ENCODE peak calls at places on chromosomes 16 and 17, in four cellular contexts. Z is WTC11, D is K562, R is HepG2. V is an unnamed sample.
A peak's percentile ranks its signal among the peaks of the same experiment; 100 is the strongest.

GRCh38 chr17:73192219-73192893 is 499 bp upstream of the COG1 start:
- DNase-seq in Z (peak; percentile 67), D (peak; percentile 82), R (peak; percentile 71), V (no peak)

GRCh38 chr17:32732296-32732642 is 144.7 kb downstream of the MYO1D start:
- DNase-seq in Z (no peak), D (no peak), R (no peak), V (no peak)

GRCh38 chr17:39781814-39782213 is 44.1 kb downstream of the GRB7 start:
- DNase-seq in Z (no peak), D (no peak), R (no peak), V (no peak)

GRCh38 chr16:85142771-85143211 is 30.5 kb upstream of the CIBAR2 start:
- DNase-seq in Z (no peak), D (no peak), R (no peak), V (no peak)

GRCh38 chr17:64185101-64185500 is 55.2 kb upstream of the ERN1 start:
- DNase-seq in Z (no peak), D (no peak), R (no peak), V (no peak)

GRCh38 chr16:89093602-89094251 is at the start of gene ACSF3:
- DNase-seq in Z (peak; percentile 48), D (peak; percentile 92), R (no peak), V (no peak)

GRCh38 chr17:6894206-6894528 is 62.6 kb upstream of the TEKT1 start:
- DNase-seq in Z (peak; percentile 87), D (no peak), R (no peak), V (no peak)

GRCh38 chr16:50709061-50709695 is 15.8 kb downstream of the NOD2 start:
- DNase-seq in Z (no peak), D (no peak), R (no peak), V (no peak)

GRCh38 chr17:52148969-52149351 is 9.6 kb downstream of the CA10 start:
- DNase-seq in Z (no peak), D (no peak), R (no peak), V (no peak)

GRCh38 chr16:52474679-52475078 is 72.3 kb downstream of the TOX3 start:
- DNase-seq in Z (no peak), D (no peak), R (no peak), V (no peak)

GRCh38 chr17:82804442-82805191 is 35.2 kb downstream of the ZNF750 start:
- DNase-seq in Z (no peak), D (no peak), R (no peak), V (no peak)

GRCh38 chr17:57946798-57947358 is 8.3 kb downstream of the CUEDC1 start:
- DNase-seq in Z (no peak), D (no peak), R (peak; percentile 80), V (peak; percentile 73)

GRCh38 chr17:47941998-47942490 is 673 bp downstream of the PNPO start:
- DNase-seq in Z (no peak), D (no peak), R (peak; percentile 71), V (no peak)

GRCh38 chr17:41972571-41973411 is 6.2 kb downstream of the CNP start:
- DNase-seq in Z (no peak), D (no peak), R (no peak), V (no peak)

DNA sequence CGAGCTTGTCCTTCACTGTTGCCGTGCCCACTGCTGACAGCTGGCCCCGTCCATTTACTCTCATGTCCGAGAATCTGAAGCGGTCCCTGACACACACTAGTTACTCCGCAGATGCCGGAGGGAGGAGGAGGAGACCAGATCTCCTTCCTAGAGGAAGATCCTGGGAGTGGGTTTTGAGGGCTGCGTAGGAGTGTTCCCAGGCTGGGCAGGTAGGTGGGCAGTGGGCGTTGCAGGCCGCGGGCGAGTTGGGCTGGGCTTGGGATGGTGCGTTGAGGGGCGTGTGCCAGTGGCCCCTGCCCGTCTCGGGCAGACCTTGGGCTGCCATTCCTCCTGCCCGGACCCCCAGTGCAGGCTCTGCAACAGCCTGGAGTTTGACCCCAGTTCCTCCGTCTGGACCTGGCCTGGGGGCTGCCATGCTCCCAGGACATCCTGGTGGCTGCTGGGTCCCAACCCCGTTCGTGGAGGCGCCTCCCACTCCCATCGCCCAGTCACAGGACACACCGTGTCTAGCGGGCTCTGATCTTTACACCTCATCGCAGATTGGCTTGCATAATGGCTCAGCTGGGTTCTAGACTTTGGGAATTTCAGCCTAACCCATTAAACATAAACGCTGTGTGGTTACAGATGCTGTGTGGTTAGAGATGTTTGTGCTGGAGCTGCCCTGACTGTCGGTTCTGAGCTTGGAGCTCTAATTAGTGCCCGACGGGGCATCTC is 22.8 kb downstream of the CACNA1H start:
- DNase-seq in Z (no peak), D (no peak), R (peak; percentile 43), V (no peak)
- TF ChIP-seq SP1 in Z (no peak), D (no peak), R (no peak), V (no peak)

GRCh38 chr16:31899505-31899904 is 25.9 kb downstream of the ZNF267 start:
- DNase-seq in Z (no peak), D (no peak), R (no peak), V (no peak)
- TF ChIP-seq ESRRA in Z (no peak), D (no peak), R (no peak), V (no peak)

GRCh38 chr17:3719265-3719664 is 4.4 kb upstream of the HASPIN start:
- DNase-seq in Z (no peak), D (no peak), R (no peak), V (no peak)

GRCh38 chr17:3718251-3718650 is 5.5 kb upstream of the HASPIN start:
- DNase-seq in Z (no peak), D (no peak), R (no peak), V (no peak)

GRCh38 chr17:3710951-3711383 is 12.7 kb upstream of the HASPIN start:
- DNase-seq in Z (no peak), D (no peak), R (no peak), V (peak; percentile 100)

GRCh38 chr17:3712811-3713463 is 10.8 kb upstream of the HASPIN start:
- DNase-seq in Z (no peak), D (no peak), R (no peak), V (peak; percentile 37)

DNA sequence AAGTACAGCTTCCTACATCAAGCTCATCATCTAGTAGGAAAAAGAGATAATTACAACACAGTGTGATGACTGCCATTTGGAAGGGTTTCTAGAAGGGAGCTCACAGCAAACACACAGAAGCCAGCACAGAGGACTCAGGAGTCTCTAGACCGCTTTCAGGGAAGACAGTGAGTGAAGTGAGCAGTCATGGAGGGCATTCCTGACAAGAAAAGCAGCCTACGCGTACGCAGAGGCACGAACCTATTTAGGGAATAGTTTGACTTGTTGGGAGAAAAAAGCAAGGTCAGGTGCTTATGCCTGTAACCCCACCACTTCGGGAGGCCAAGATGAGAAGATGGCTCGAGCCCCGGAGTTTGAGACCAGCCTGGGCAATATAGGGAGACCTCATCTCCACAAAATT is 8.4 kb upstream of the HASPIN start:
- DNase-seq in Z (no peak), D (no peak), R (no peak), V (no peak)
- TF ChIP-seq SP1 in Z (no peak), D (no peak), R (no peak), V (no peak)

GRCh38 chr16:21256636-21257035 is 21.5 kb downstream of the CRYM start:
- DNase-seq in Z (no peak), D (no peak), R (no peak), V (no peak)

GRCh38 chr16:21250072-21250923 is 16.8 kb downstream of the ANKS4B start:
- DNase-seq in Z (no peak), D (no peak), R (no peak), V (no peak)

GRCh38 chr16:21257284-21257683 is 20.8 kb downstream of the CRYM start:
- DNase-seq in Z (no peak), D (no peak), R (no peak), V (no peak)

DNA sequence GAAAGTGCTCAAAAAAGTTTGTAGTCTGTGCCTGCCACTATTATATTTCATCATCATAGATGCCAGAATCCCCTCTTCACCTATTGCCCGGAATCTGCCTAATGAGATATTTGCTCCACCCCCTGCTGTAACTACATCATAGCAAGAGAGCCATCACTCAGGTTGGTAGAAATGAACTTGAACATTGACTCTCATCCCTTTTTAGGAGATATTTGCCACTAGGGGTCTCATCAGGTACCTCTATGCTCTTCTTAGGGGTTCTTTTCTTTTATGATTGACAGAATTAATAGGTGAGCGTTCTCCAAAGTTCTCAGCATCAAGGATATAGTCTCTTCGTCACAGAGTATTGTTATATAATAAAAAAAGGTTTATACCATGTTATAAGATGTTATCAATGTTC is 20.0 kb downstream of the ANKS4B start:
- DNase-seq in Z (no peak), D (peak; percentile 34), R (peak; percentile 37), V (no peak)
- TF ChIP-seq ESRRA in Z (no peak), D (no peak), R (no peak), V (no peak)

GRCh38 chr16:55030944-55031343 is 100.3 kb downstream of the IRX5 start:
- DNase-seq in Z (no peak), D (no peak), R (no peak), V (no peak)
- TF ChIP-seq SP1 in Z (no peak), D (no peak), R (no peak), V (no peak)

GRCh38 chr17:61475726-61476125 is 23.5 kb downstream of the TBX4 start:
- DNase-seq in Z (no peak), D (no peak), R (no peak), V (no peak)
- TF ChIP-seq ESRRA in Z (no peak), D (no peak), R (no peak), V (no peak)

GRCh38 chr16:82582971-82583370 is 43.8 kb upstream of the CDH13 start:
- DNase-seq in Z (no peak), D (no peak), R (no peak), V (no peak)
- TF ChIP-seq SP1 in Z (no peak), D (no peak), R (no peak), V (no peak)

DNA sequence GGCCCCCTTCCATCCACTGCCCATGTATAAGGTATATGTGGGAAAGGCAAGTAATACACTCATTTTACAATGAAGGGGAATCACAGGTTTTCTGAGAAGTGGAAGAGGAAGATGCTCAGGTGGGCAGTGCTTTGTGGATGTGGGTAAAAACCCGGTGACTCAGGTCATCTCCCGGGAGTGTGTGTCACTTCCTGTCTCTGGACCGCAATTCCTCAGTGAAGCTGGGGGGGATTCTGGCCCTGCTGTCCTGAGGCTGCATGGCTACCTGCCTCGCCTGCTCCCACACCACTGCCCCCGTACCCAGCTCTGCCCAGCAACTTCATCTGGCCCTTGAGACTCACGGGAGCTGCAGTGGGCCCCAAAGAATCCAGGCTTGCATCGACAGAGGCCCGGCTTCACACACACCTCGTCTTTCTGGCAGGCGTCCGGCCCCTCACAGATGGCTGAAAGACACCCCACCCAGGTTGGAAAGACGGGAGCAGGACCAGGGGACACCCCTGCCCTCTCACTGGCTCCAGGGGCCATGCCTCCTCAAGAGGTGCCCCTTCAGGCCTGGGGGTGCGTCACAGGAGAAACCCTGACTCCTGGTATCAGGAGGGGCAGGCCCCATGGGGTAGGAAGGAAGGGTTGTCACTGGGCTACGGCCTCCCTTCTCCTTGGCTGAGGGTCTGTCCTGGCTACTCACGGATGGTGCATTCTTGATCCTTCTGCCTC is 882 bp downstream of the SCARF1 start:
- DNase-seq in Z (no peak), D (no peak), R (no peak), V (peak; percentile 61)
- TF ChIP-seq ESRRA in Z (no peak), D (no peak), R (no peak), V (no peak)

GRCh38 chr16:17519041-17519440 is 48.3 kb upstream of the XYLT1 start:
- DNase-seq in Z (no peak), D (no peak), R (no peak), V (no peak)
- TF ChIP-seq SP1 in Z (no peak), D (no peak), R (no peak), V (no peak)